ENCODE peak calls at places on chromosome 14, in seven cellular contexts. One of them, this sample, is unnamed.

GRCh38 chr14:72739446-72740405 is 154.2 kb downstream of the DPF3 start:
- DNase-seq in LNCaP clone FGC: no peak
- DNase-seq in mesothelial cell of epicardium: no peak
- DNase-seq in omental fat pad: no peak
- DNase-seq in GM06990: no peak
- DNase-seq in cardiac muscle cell: no peak
- DNase-seq in NB4: no peak
- DNase-seq in this sample: no peak

GRCh38 chr14:58193542-58193941 is 6.4 kb upstream of the ACTR10 start:
- DNase-seq in LNCaP clone FGC: no peak
- DNase-seq in mesothelial cell of epicardium: no peak
- DNase-seq in omental fat pad: no peak
- DNase-seq in GM06990: no peak
- DNase-seq in cardiac muscle cell: no peak
- DNase-seq in NB4: no peak
- DNase-seq in this sample: no peak

GRCh38 chr14:62144863-62145262 is 382.6 kb downstream of the SNAPC1 start:
- DNase-seq in LNCaP clone FGC: no peak
- DNase-seq in mesothelial cell of epicardium: no peak
- DNase-seq in omental fat pad: no peak
- DNase-seq in GM06990: no peak
- DNase-seq in cardiac muscle cell: no peak
- DNase-seq in NB4: no peak
- DNase-seq in this sample: no peak

GRCh38 chr14:104697317-104697703 is 7.9 kb downstream of the INF2 start:
- DNase-seq in LNCaP clone FGC: no peak
- DNase-seq in mesothelial cell of epicardium: no peak
- DNase-seq in omental fat pad: no peak
- DNase-seq in GM06990: no peak
- DNase-seq in cardiac muscle cell: no peak
- DNase-seq in NB4: no peak
- DNase-seq in this sample: no peak

GRCh38 chr14:23608454-23608853 is 27.7 kb upstream of the DHRS2 start:
- DNase-seq in LNCaP clone FGC: peak; percentile 36
- DNase-seq in mesothelial cell of epicardium: no peak
- DNase-seq in omental fat pad: no peak
- DNase-seq in GM06990: no peak
- DNase-seq in cardiac muscle cell: no peak
- DNase-seq in NB4: no peak
- DNase-seq in this sample: no peak

GRCh38 chr14:26966942-26967341 is 369.1 kb upstream of the NOVA1 start:
- DNase-seq in LNCaP clone FGC: no peak
- DNase-seq in mesothelial cell of epicardium: no peak
- DNase-seq in omental fat pad: no peak
- DNase-seq in GM06990: no peak
- DNase-seq in cardiac muscle cell: peak; percentile 8
- DNase-seq in NB4: no peak
- DNase-seq in this sample: no peak

GRCh38 chr14:64970041-64970440 is 2.1 kb downstream of the RAB15 start:
- DNase-seq in LNCaP clone FGC: no peak
- DNase-seq in mesothelial cell of epicardium: no peak
- DNase-seq in omental fat pad: no peak
- DNase-seq in GM06990: no peak
- DNase-seq in cardiac muscle cell: no peak
- DNase-seq in NB4: no peak
- DNase-seq in this sample: no peak

GRCh38 chr14:71588576-71589215 is 343.5 kb upstream of the RGS6 start:
- DNase-seq in LNCaP clone FGC: no peak
- DNase-seq in mesothelial cell of epicardium: no peak
- DNase-seq in omental fat pad: no peak
- DNase-seq in GM06990: no peak
- DNase-seq in cardiac muscle cell: no peak
- DNase-seq in NB4: no peak
- DNase-seq in this sample: no peak

GRCh38 chr14:53683229-53683628 is 273.4 kb downstream of the BMP4 start:
- DNase-seq in LNCaP clone FGC: no peak
- DNase-seq in mesothelial cell of epicardium: no peak
- DNase-seq in omental fat pad: no peak
- DNase-seq in GM06990: no peak
- DNase-seq in cardiac muscle cell: no peak
- DNase-seq in NB4: no peak
- DNase-seq in this sample: no peak

GRCh38 chr14:38618514-38618913 is 362.6 kb upstream of the CLEC14A start:
- DNase-seq in LNCaP clone FGC: no peak
- DNase-seq in mesothelial cell of epicardium: no peak
- DNase-seq in omental fat pad: no peak
- DNase-seq in GM06990: no peak
- DNase-seq in cardiac muscle cell: no peak
- DNase-seq in NB4: peak; percentile 7
- DNase-seq in this sample: no peak

GRCh38 chr14:52060080-52060479 is 8.8 kb downstream of the NID2 start:
- DNase-seq in LNCaP clone FGC: peak; percentile 59
- DNase-seq in mesothelial cell of epicardium: no peak
- DNase-seq in omental fat pad: no peak
- DNase-seq in GM06990: no peak
- DNase-seq in cardiac muscle cell: peak; percentile 81
- DNase-seq in NB4: no peak
- DNase-seq in this sample: no peak

GRCh38 chr14:83255015-83255726 is 1721.5 kb upstream of the SEL1L start:
- DNase-seq in LNCaP clone FGC: no peak
- DNase-seq in mesothelial cell of epicardium: no peak
- DNase-seq in omental fat pad: no peak
- DNase-seq in GM06990: no peak
- DNase-seq in cardiac muscle cell: no peak
- DNase-seq in NB4: peak; percentile 97
- DNase-seq in this sample: no peak

GRCh38 chr14:100027771-100028490 is 37.3 kb upstream of the EVL start:
- DNase-seq in LNCaP clone FGC: no peak
- DNase-seq in mesothelial cell of epicardium: no peak
- DNase-seq in omental fat pad: no peak
- DNase-seq in GM06990: no peak
- DNase-seq in cardiac muscle cell: no peak
- DNase-seq in NB4: no peak
- DNase-seq in this sample: no peak

GRCh38 chr14:100022772-100023451 is 42.3 kb upstream of the EVL start:
- DNase-seq in LNCaP clone FGC: no peak
- DNase-seq in mesothelial cell of epicardium: no peak
- DNase-seq in omental fat pad: no peak
- DNase-seq in GM06990: peak; percentile 18
- DNase-seq in cardiac muscle cell: peak; percentile 54
- DNase-seq in NB4: no peak
- DNase-seq in this sample: no peak

GRCh38 chr14:100020623-100021022 is 44.6 kb upstream of the EVL start:
- DNase-seq in LNCaP clone FGC: no peak
- DNase-seq in mesothelial cell of epicardium: no peak
- DNase-seq in omental fat pad: no peak
- DNase-seq in GM06990: no peak
- DNase-seq in cardiac muscle cell: no peak
- DNase-seq in NB4: no peak
- DNase-seq in this sample: no peak

GRCh38 chr14:100028990-100029677 is 36.1 kb upstream of the EVL start:
- DNase-seq in LNCaP clone FGC: no peak
- DNase-seq in mesothelial cell of epicardium: no peak
- DNase-seq in omental fat pad: no peak
- DNase-seq in GM06990: no peak
- DNase-seq in cardiac muscle cell: no peak
- DNase-seq in NB4: no peak
- DNase-seq in this sample: no peak

DNA sequence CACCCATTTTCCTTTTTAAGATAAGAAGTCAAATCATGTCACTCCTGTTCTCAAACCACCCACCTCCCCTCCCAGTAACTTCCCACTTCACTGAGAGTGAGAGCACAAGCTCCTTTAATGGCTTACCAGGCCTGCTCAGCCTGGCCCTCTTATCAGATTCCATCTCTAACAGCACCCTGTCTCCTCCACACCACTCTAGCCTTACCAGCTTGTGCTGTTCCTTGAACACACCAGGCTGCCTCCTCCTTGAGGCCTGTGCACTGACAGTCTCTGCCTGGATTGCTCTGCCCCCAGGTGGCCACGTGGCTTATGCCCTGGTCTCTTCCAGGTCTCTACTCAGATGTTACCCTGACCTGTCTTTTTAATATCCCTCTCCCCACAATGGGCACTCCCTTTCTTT is 40.1 kb upstream of the EVL start:
- DNase-seq in LNCaP clone FGC: peak; percentile 79
- DNase-seq in mesothelial cell of epicardium: no peak
- DNase-seq in omental fat pad: no peak
- DNase-seq in GM06990: peak; percentile 21
- DNase-seq in cardiac muscle cell: peak; percentile 47
- DNase-seq in NB4: peak; percentile 86
- DNase-seq in this sample: no peak
- TF ChIP-seq CTCF in LNCaP clone FGC: peak; percentile 68
- TF ChIP-seq CTCF in mesothelial cell of epicardium: no peak
- TF ChIP-seq CTCF in omental fat pad: no peak
- TF ChIP-seq CTCF in GM06990: peak; percentile 54
- TF ChIP-seq CTCF in cardiac muscle cell: peak; percentile 46
- TF ChIP-seq CTCF in NB4: peak; percentile 51
- TF ChIP-seq CTCF in this sample: peak; percentile 43

GRCh38 chr14:94143239-94143638 is 13.8 kb upstream of the IFI27L2 start:
- DNase-seq in LNCaP clone FGC: no peak
- DNase-seq in mesothelial cell of epicardium: no peak
- DNase-seq in omental fat pad: no peak
- DNase-seq in GM06990: no peak
- DNase-seq in cardiac muscle cell: no peak
- DNase-seq in NB4: peak; percentile 34
- DNase-seq in this sample: no peak
- TF ChIP-seq CTCF in LNCaP clone FGC: peak; percentile 28
- TF ChIP-seq CTCF in mesothelial cell of epicardium: peak; percentile 20
- TF ChIP-seq CTCF in omental fat pad: no peak
- TF ChIP-seq CTCF in GM06990: peak; percentile 48
- TF ChIP-seq CTCF in cardiac muscle cell: peak; percentile 32
- TF ChIP-seq CTCF in NB4: peak; percentile 24
- TF ChIP-seq CTCF in this sample: peak; percentile 46

DNA sequence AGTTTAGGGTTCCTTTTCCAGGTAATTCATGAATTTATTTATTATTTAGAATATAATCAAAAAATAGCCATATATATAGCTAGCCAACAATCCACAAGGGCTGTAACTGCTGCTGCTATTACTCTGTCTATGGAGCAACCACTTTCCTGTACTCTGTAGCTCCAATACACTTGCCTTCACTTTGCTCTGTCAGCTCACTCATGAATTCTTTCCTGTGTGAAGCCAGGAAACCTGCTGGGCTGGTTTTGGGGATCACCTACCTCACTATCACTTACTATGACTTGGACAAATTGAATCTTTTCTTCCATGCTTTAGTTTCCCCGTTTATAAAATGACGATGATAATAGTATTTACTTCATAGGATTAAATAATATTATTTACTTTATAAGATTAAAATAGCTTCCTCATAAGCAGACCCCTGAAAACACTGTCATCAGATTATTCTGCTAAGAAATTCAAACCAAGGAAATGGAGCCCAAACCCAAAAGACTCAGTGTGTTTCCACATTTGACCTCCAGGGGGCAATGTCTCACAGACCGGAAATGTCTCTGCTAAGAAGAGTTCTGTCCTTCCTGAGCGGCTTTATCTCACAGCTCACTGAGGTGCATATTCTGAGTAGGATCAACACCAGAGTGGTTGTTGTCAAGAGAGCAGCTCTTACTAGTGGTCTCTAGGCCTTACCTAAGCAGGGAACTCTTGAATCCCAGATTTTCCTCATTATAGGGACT is 457.1 kb downstream of the DAD1 start:
- DNase-seq in LNCaP clone FGC: no peak
- DNase-seq in mesothelial cell of epicardium: no peak
- DNase-seq in omental fat pad: no peak
- DNase-seq in GM06990: no peak
- DNase-seq in cardiac muscle cell: no peak
- DNase-seq in NB4: peak; percentile 30
- DNase-seq in this sample: peak; percentile 40
- TF ChIP-seq CTCF in LNCaP clone FGC: peak; percentile 24
- TF ChIP-seq CTCF in mesothelial cell of epicardium: peak; percentile 69
- TF ChIP-seq CTCF in omental fat pad: no peak
- TF ChIP-seq CTCF in GM06990: peak; percentile 49
- TF ChIP-seq CTCF in cardiac muscle cell: peak; percentile 43
- TF ChIP-seq CTCF in NB4: peak; percentile 54
- TF ChIP-seq CTCF in this sample: peak; percentile 68

GRCh38 chr14:55430024-55430690 is 10.3 kb downstream of the TBPL2 start:
- DNase-seq in LNCaP clone FGC: peak; percentile 68
- DNase-seq in mesothelial cell of epicardium: no peak
- DNase-seq in omental fat pad: no peak
- DNase-seq in GM06990: peak; percentile 22
- DNase-seq in cardiac muscle cell: peak; percentile 79
- DNase-seq in NB4: peak; percentile 68
- DNase-seq in this sample: no peak
- TF ChIP-seq CTCF in LNCaP clone FGC: peak; percentile 64
- TF ChIP-seq CTCF in mesothelial cell of epicardium: peak; percentile 32
- TF ChIP-seq CTCF in omental fat pad: no peak
- TF ChIP-seq CTCF in GM06990: peak; percentile 32
- TF ChIP-seq CTCF in cardiac muscle cell: peak; percentile 45
- TF ChIP-seq CTCF in NB4: peak; percentile 7
- TF ChIP-seq CTCF in this sample: peak; percentile 64